ENCODE peak calls at places on chromosomes 16 and 17, in four cellular contexts. B, M, L and Y are unnamed samples.
A peak's percentile ranks its signal among the peaks of the same experiment; 100 is the strongest.

GRCh38 chr17:4539025-4539424 is 16.2 kb downstream of the MYBBP1A start:
- DNase-seq in B (no peak), M (no peak), L (no peak), Y (no peak)

GRCh38 chr17:1179112-1179634 is 608 bp downstream of the ABR start:
- DNase-seq in B (no peak), M (no peak), L (no peak), Y (no peak)

GRCh38 chr16:69315486-69316311 is 4.5 kb downstream of the VPS4A start:
- DNase-seq in B (no peak), M (no peak), L (no peak), Y (no peak)

GRCh38 chr17:40062347-40063033 is at the start of gene THRA:
- DNase-seq in B (peak; percentile 31), M (peak; percentile 100), L (no peak), Y (no peak)

GRCh38 chr16:62064173-62064572 is 27.9 kb upstream of the CDH8 start:
- DNase-seq in B (no peak), M (no peak), L (no peak), Y (no peak)

GRCh38 chr16:66902648-66903543 is 15.8 kb downstream of the CDH16 start:
- DNase-seq in B (no peak), M (no peak), L (no peak), Y (no peak)

GRCh38 chr16:51152691-51153261 is 1.7 kb upstream of the SALL1 start:
- DNase-seq in B (no peak), M (no peak), L (peak; percentile 40), Y (no peak)

GRCh38 chr17:35373984-35374765 is 754 bp upstream of the SLFN11 start:
- DNase-seq in B (peak; percentile 51), M (peak; percentile 28), L (peak; percentile 35), Y (no peak)

GRCh38 chr16:19116711-19117449 is 3.1 kb downstream of the ITPRIPL2 start:
- DNase-seq in B (no peak), M (peak; percentile 20), L (no peak), Y (no peak)

GRCh38 chr17:48637323-48638260 is 11.4 kb upstream of the HOXB9 start:
- DNase-seq in B (no peak), M (no peak), L (peak; percentile 67), Y (no peak)

GRCh38 chr17:31310877-31311276 is 3.0 kb downstream of the EVI2B start:
- DNase-seq in B (no peak), M (no peak), L (no peak), Y (no peak)

GRCh38 chr17:42276609-42277341 is 584 bp upstream of the STAT5B start:
- DNase-seq in B (no peak), M (peak; percentile 85), L (peak; percentile 61), Y (peak; percentile 40)

GRCh38 chr16:22813223-22813945 is 578 bp upstream of the HS3ST2 start:
- DNase-seq in B (peak; percentile 26), M (no peak), L (peak; percentile 3), Y (peak; percentile 4)

GRCh38 chr16:31453255-31454204 is 5.8 kb upstream of the ARMC5 start:
- DNase-seq in B (no peak), M (no peak), L (no peak), Y (no peak)

GRCh38 chr16:19513377-19514053 is 8.4 kb downstream of the GDE1 start:
- DNase-seq in B (no peak), M (no peak), L (no peak), Y (no peak)